ENCODE peak calls at places on chromosome 4, in four cellular contexts. One of them, this sample, is unnamed.

GRCh38 chr4:158025131-158025530 is 147.7 kb downstream of the GASK1B start:
- DNase-seq in WTC11: no peak
- DNase-seq in HepG2: no peak
- DNase-seq in K562: no peak
- DNase-seq in this sample: peak

GRCh38 chr4:46946914-46947313 is 37.9 kb upstream of the COX7B2 start:
- DNase-seq in WTC11: no peak
- DNase-seq in K562: no peak
- DNase-seq in HepG2: no peak
- DNase-seq in this sample: no peak

GRCh38 chr4:122776916-122777315 is 44.4 kb downstream of the BBS12 start:
- DNase-seq in HepG2: no peak
- DNase-seq in WTC11: no peak
- DNase-seq in K562: no peak
- DNase-seq in this sample: no peak

GRCh38 chr4:140052050-140052449 is 101.9 kb downstream of the MAML3 start:
- DNase-seq in HepG2: peak
- DNase-seq in K562: peak
- DNase-seq in WTC11: peak
- DNase-seq in this sample: peak

GRCh38 chr4:185721949-185722316 is 90.1 kb downstream of the SORBS2 start:
- DNase-seq in HepG2: peak
- DNase-seq in WTC11: no peak
- DNase-seq in K562: no peak
- DNase-seq in this sample: no peak

GRCh38 chr4:110480741-110481271 is 4.9 kb downstream of the ENPEP start:
- DNase-seq in K562: no peak
- DNase-seq in HepG2: no peak
- DNase-seq in WTC11: no peak
- DNase-seq in this sample: no peak

GRCh38 chr4:115944146-115944905 is 830.9 kb upstream of the NDST4 start:
- DNase-seq in HepG2: no peak
- DNase-seq in K562: no peak
- DNase-seq in WTC11: no peak
- DNase-seq in this sample: no peak

GRCh38 chr4:142556048-142556447 is 290.1 kb downstream of the INPP4B start:
- DNase-seq in WTC11: no peak
- DNase-seq in HepG2: no peak
- DNase-seq in K562: no peak
- DNase-seq in this sample: no peak

GRCh38 chr4:176286728-176287127 is 17.7 kb upstream of the ASB5 start:
- DNase-seq in HepG2: no peak
- DNase-seq in K562: no peak
- DNase-seq in WTC11: no peak
- DNase-seq in this sample: no peak

GRCh38 chr4:120844528-120844921 is 78.0 kb downstream of the PRDM5 start:
- DNase-seq in K562: no peak
- DNase-seq in HepG2: no peak
- DNase-seq in WTC11: no peak
- DNase-seq in this sample: no peak

GRCh38 chr4:10173039-10173753 is 56.6 kb upstream of the WDR1 start:
- DNase-seq in WTC11: no peak
- DNase-seq in HepG2: no peak
- DNase-seq in K562: peak
- DNase-seq in this sample: no peak

GRCh38 chr4:113024373-113024772 is 25.1 kb upstream of the ANK2 start:
- DNase-seq in HepG2: no peak
- DNase-seq in K562: no peak
- DNase-seq in WTC11: no peak
- DNase-seq in this sample: no peak

GRCh38 chr4:123706961-123707360 is 310.4 kb downstream of the SPRY1 start:
- DNase-seq in WTC11: no peak
- DNase-seq in HepG2: no peak
- DNase-seq in K562: no peak
- DNase-seq in this sample: no peak

GRCh38 chr4:137749466-137749865 is 217.2 kb upstream of the PCDH18 start:
- DNase-seq in K562: no peak
- DNase-seq in HepG2: no peak
- DNase-seq in WTC11: no peak
- DNase-seq in this sample: no peak

GRCh38 chr4:175934492-175934891 is 122.4 kb upstream of the GPM6A start:
- DNase-seq in K562: no peak
- DNase-seq in WTC11: no peak
- DNase-seq in HepG2: no peak
- DNase-seq in this sample: no peak

GRCh38 chr4:98226396-98226795 is 34.8 kb upstream of the RAP1GDS1 start:
- DNase-seq in WTC11: no peak
- DNase-seq in K562: no peak
- DNase-seq in HepG2: no peak
- DNase-seq in this sample: no peak

GRCh38 chr4:17512973-17513665 is 1.2 kb upstream of the QDPR start:
- DNase-seq in K562: no peak
- DNase-seq in HepG2: no peak
- DNase-seq in WTC11: no peak
- DNase-seq in this sample: no peak

GRCh38 chr4:94550352-94550751 is 98.6 kb downstream of the PDLIM5 start:
- DNase-seq in WTC11: no peak
- DNase-seq in HepG2: no peak
- DNase-seq in K562: peak
- DNase-seq in this sample: no peak

GRCh38 chr4:173230077-173230476 is 61.5 kb downstream of the GALNT7 start:
- DNase-seq in K562: no peak
- DNase-seq in WTC11: no peak
- DNase-seq in HepG2: no peak
- DNase-seq in this sample: no peak

GRCh38 chr4:81052119-81053068 is 21.9 kb downstream of the BMP3 start:
- DNase-seq in K562: peak
- DNase-seq in HepG2: peak
- DNase-seq in WTC11: peak
- DNase-seq in this sample: peak

GRCh38 chr4:34731045-34731444 is 1513.3 kb downstream of the ARAP2 start:
- DNase-seq in K562: no peak
- DNase-seq in WTC11: no peak
- DNase-seq in HepG2: no peak
- DNase-seq in this sample: no peak
- TF ChIP-seq ELF4 in K562: no peak
- TF ChIP-seq ELF4 in WTC11: no peak
- TF ChIP-seq ELF4 in HepG2: no peak
- TF ChIP-seq ELF4 in this sample: no peak

GRCh38 chr4:86706923-86707597 is 112.9 kb downstream of the PTPN13 start:
- DNase-seq in K562: no peak
- DNase-seq in WTC11: no peak
- DNase-seq in HepG2: no peak
- DNase-seq in this sample: no peak
- TF ChIP-seq ELF4 in K562: no peak
- TF ChIP-seq ELF4 in WTC11: no peak
- TF ChIP-seq ELF4 in HepG2: no peak
- TF ChIP-seq ELF4 in this sample: no peak

GRCh38 chr4:16443504-16444088 is 217.3 kb upstream of the TAPT1 start:
- DNase-seq in K562: peak
- DNase-seq in HepG2: peak
- DNase-seq in WTC11: no peak
- DNase-seq in this sample: peak

GRCh38 chr4:16439003-16439402 is 212.7 kb upstream of the TAPT1 start:
- DNase-seq in K562: no peak
- DNase-seq in HepG2: no peak
- DNase-seq in WTC11: no peak
- DNase-seq in this sample: no peak

GRCh38 chr4:16439771-16440170 is 213.5 kb upstream of the TAPT1 start:
- DNase-seq in K562: no peak
- DNase-seq in WTC11: no peak
- DNase-seq in HepG2: no peak
- DNase-seq in this sample: no peak

GRCh38 chr4:16442296-16442695 is 216.0 kb upstream of the TAPT1 start:
- DNase-seq in WTC11: no peak
- DNase-seq in HepG2: no peak
- DNase-seq in K562: no peak
- DNase-seq in this sample: no peak

GRCh38 chr4:16437836-16438235 is 211.6 kb upstream of the TAPT1 start:
- DNase-seq in WTC11: no peak
- DNase-seq in HepG2: no peak
- DNase-seq in K562: no peak
- DNase-seq in this sample: no peak
- TF ChIP-seq ELF4 in WTC11: no peak
- TF ChIP-seq ELF4 in HepG2: no peak
- TF ChIP-seq ELF4 in K562: no peak
- TF ChIP-seq ELF4 in this sample: no peak

GRCh38 chr4:151114986-151115385 is 15.6 kb downstream of the RPS3A start:
- DNase-seq in HepG2: no peak
- DNase-seq in K562: no peak
- DNase-seq in WTC11: no peak
- DNase-seq in this sample: no peak
- TF ChIP-seq ELF4 in HepG2: no peak
- TF ChIP-seq ELF4 in K562: no peak
- TF ChIP-seq ELF4 in WTC11: no peak
- TF ChIP-seq ELF4 in this sample: no peak

DNA sequence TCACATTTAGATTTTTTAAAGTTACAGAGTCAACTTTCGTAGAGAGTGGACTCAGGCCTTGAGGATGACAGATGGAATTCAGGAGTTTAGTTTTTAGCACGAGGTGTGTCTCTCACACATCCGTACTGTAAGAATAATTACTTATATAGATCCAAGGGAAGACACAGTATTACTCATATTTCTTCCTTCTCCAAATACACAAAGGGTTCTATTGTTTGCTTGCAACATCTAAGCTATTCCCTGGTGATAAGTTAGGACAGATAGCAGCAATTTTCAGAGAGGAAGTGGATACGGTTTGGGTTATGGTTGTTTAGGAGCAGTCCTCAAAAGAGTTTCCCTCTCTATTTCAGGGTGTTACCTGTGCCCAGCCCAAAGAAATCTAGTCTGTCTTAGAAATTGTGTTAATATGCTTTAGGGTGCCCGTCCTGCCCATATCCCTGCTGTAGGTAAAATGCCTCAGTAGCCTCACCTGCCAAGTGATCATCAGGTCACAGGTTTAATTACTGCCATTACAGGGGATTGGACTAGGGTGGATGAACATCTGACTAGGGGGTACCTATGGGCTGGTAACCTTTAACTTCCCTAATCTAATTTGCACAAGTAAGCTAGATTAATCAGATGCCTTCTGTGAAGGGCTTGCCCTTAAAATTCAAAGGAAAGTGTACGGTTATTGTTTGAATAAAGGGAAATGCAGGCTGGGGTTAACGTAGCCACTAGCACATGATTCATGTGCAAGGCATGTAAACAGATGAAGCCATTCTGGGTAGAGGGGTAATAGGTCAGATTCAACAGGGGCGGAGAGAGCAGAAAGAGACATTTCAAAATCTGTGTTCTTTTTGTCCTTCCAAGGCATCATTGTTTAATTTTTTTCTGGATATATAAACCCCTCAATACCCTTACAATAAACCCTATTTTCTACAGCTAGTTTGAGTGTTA is 8.7 kb upstream of the PPP3CA start:
- DNase-seq in HepG2: peak
- DNase-seq in K562: no peak
- DNase-seq in WTC11: no peak
- DNase-seq in this sample: no peak
- TF ChIP-seq ELF4 in HepG2: no peak
- TF ChIP-seq ELF4 in K562: no peak
- TF ChIP-seq ELF4 in WTC11: no peak
- TF ChIP-seq ELF4 in this sample: no peak

DNA sequence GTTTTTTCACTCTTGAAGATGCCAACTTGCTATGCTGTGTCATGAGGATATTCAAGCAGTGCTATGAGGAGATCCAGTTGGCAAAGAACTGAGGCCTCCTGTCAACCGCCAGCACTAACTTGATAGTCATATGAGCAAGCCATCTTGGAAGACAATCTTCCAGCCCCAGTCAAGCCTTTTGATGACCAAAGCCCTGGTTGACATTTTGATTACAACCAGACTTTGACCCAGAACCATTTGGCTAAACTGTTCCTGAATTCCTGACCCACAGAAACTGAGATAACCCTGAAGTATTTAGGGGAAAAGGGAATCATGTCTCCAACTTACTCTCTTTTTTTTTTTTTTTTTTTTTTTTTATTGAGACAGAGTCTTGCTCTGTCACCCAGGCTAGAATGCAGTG is 32.9 kb downstream of the UGDH start:
- DNase-seq in K562: no peak
- DNase-seq in WTC11: no peak
- DNase-seq in HepG2: no peak
- DNase-seq in this sample: no peak
- TF ChIP-seq ELF4 in K562: no peak
- TF ChIP-seq ELF4 in WTC11: no peak
- TF ChIP-seq ELF4 in HepG2: no peak
- TF ChIP-seq ELF4 in this sample: no peak

DNA sequence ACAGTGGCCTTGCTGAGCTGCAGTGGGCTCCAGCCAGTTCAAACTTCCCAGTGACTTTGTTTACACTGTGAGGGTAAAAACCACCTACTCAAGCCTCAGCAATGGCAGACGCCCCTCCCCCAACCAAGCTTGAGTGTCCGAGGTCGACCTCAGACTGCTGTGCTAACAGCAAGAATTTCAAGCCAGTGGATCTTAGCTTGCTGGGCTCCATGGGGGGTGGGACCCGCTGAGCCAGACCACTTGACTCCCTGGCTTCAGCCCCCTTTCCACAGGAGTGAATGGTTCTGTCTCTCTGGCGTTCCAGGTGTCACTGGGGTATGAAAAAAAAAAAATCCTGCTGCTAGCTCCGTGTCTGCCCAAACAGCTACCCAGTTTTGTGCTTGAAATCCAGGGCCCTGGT is 168.9 kb upstream of the INTU start:
- DNase-seq in HepG2: no peak
- DNase-seq in K562: no peak
- DNase-seq in WTC11: peak
- DNase-seq in this sample: no peak
- TF ChIP-seq ELF4 in HepG2: no peak
- TF ChIP-seq ELF4 in K562: no peak
- TF ChIP-seq ELF4 in WTC11: no peak
- TF ChIP-seq ELF4 in this sample: no peak

GRCh38 chr4:48022192-48022799 is 5.7 kb downstream of the NIPAL1 start:
- DNase-seq in K562: no peak
- DNase-seq in WTC11: no peak
- DNase-seq in HepG2: no peak
- DNase-seq in this sample: no peak
- TF ChIP-seq ELF4 in K562: no peak
- TF ChIP-seq ELF4 in WTC11: no peak
- TF ChIP-seq ELF4 in HepG2: no peak
- TF ChIP-seq ELF4 in this sample: no peak